ENCODE peak calls at places on chromosomes 13 and 19, in four cellular contexts. T is IMR-90, N is hepatocyte, M is HCT116. L is an unnamed sample.

GRCh38 chr13:109779074-109779473 is 7.3 kb downstream of the IRS2 start:
- DNase-seq in T (no peak), N (no peak), M (no peak), L (no peak)

GRCh38 chr13:95137096-95137495 is 164.2 kb downstream of the ABCC4 start:
- DNase-seq in T (peak), N (no peak), M (no peak), L (no peak)

GRCh38 chr13:58879114-58879513 is 1247.6 kb downstream of the PCDH17 start:
- DNase-seq in T (no peak), N (no peak), M (no peak), L (no peak)

GRCh38 chr19:35528218-35529038 is at the start of gene SBSN:
- DNase-seq in T (peak), N (no peak), M (no peak), L (no peak)

GRCh38 chr19:7010722-7011593 is 10.3 kb downstream of the MBD3L2B start:
- DNase-seq in T (no peak), N (no peak), M (no peak), L (no peak)

GRCh38 chr19:38842439-38843174 is 7.2 kb downstream of the HNRNPL start:
- DNase-seq in T (no peak), N (no peak), M (no peak), L (no peak)

GRCh38 chr13:44104969-44105368 is 225.3 kb downstream of the LACC1 start:
- DNase-seq in T (no peak), N (peak), M (no peak), L (no peak)

GRCh38 chr19:42023121-42023942 is 29.3 kb upstream of the ATP1A3 start:
- DNase-seq in T (peak), N (no peak), M (peak), L (no peak)

GRCh38 chr19:48899781-48900476 is at the start of gene NUCB1:
- DNase-seq in T (peak), N (peak), M (peak), L (peak)

GRCh38 chr13:99751517-99752199 is 219.9 kb downstream of the ZIC5 start:
- DNase-seq in T (no peak), N (no peak), M (no peak), L (no peak)

GRCh38 chr13:95480131-95480545 is 72.4 kb upstream of the CLDN10 start:
- DNase-seq in T (no peak), N (no peak), M (no peak), L (no peak)

GRCh38 chr13:79346300-79346914 is 59.6 kb downstream of the RBM26 start:
- DNase-seq in T (no peak), N (no peak), M (no peak), L (no peak)

GRCh38 chr19:2495130-2495641 is 19.3 kb downstream of the GADD45B start:
- DNase-seq in T (peak), N (peak), M (no peak), L (peak)

GRCh38 chr19:49761625-49762311 is 1.3 kb downstream of the TSKS start:
- DNase-seq in T (peak), N (peak), M (no peak), L (no peak)

GRCh38 chr19:42422576-42423461 is 4.4 kb downstream of the LIPE start:
- DNase-seq in T (no peak), N (peak), M (no peak), L (peak)

GRCh38 chr19:52102163-52102562 is 6.6 kb upstream of the ZNF841 start:
- DNase-seq in T (no peak), N (no peak), M (no peak), L (no peak)

GRCh38 chr19:1949304-1950101 is 8.5 kb downstream of the CSNK1G2 start:
- DNase-seq in T (no peak), N (no peak), M (no peak), L (no peak)

GRCh38 chr13:80684525-80685017 is 343.6 kb upstream of the SPRY2 start:
- DNase-seq in T (no peak), N (no peak), M (no peak), L (no peak)

GRCh38 chr19:33389574-33390119 is 16.1 kb downstream of the CEBPG start:
- DNase-seq in T (no peak), N (no peak), M (no peak), L (no peak)

GRCh38 chr13:40595693-40596092 is 70.7 kb downstream of the FOXO1 start:
- DNase-seq in T (no peak), N (peak), M (no peak), L (no peak)

GRCh38 chr13:86554066-86554465 is 754.8 kb upstream of the SLITRK6 start:
- DNase-seq in T (no peak), N (no peak), M (no peak), L (no peak)

GRCh38 chr19:45103200-45103624 is 10.2 kb downstream of the PPP1R37 start:
- DNase-seq in T (no peak), N (no peak), M (no peak), L (no peak)

GRCh38 chr13:114339779-114340534 is 25.7 kb downstream of the CHAMP1 start:
- DNase-seq in T (peak), N (no peak), M (peak), L (peak)

GRCh38 chr13:110415669-110416068 is 108.6 kb downstream of the COL4A2 start:
- DNase-seq in T (peak), N (peak), M (peak), L (peak)

GRCh38 chr13:111262281-111262680 is 58.2 kb upstream of the TEX29 start:
- DNase-seq in T (no peak), N (no peak), M (no peak), L (no peak)

GRCh38 chr13:22662771-22663170 is 518.0 kb upstream of the SGCG start:
- DNase-seq in T (no peak), N (no peak), M (no peak), L (no peak)

GRCh38 chr13:77316430-77316829 is 10.5 kb downstream of the MYCBP2 start:
- DNase-seq in T (no peak), N (no peak), M (no peak), L (no peak)

GRCh38 chr19:3080281-3080680 is 13.9 kb upstream of the GNA11 start:
- DNase-seq in T (peak), N (no peak), M (no peak), L (no peak)

GRCh38 chr13:29800687-29801086 is 49.7 kb downstream of the UBL3 start:
- DNase-seq in T (no peak), N (no peak), M (no peak), L (no peak)

GRCh38 chr13:95530178-95530577 is 22.3 kb upstream of the CLDN10 start:
- DNase-seq in T (peak), N (no peak), M (no peak), L (peak)

GRCh38 chr19:9850235-9850959 is 15.3 kb downstream of the PIN1 start:
- DNase-seq in T (no peak), N (no peak), M (no peak), L (no peak)

GRCh38 chr19:46218160-46218559 is 11.4 kb upstream of the IGFL1 start:
- DNase-seq in T (peak), N (peak), M (peak), L (no peak)

GRCh38 chr19:49880162-49880869 is 2.8 kb downstream of the TBC1D17 start:
- DNase-seq in T (no peak), N (no peak), M (no peak), L (no peak)

GRCh38 chr19:35262101-35262761 is 6.5 kb upstream of the USF2 start:
- DNase-seq in T (no peak), N (peak), M (no peak), L (no peak)

GRCh38 chr13:43905435-43906031 is 25.8 kb downstream of the LACC1 start:
- DNase-seq in T (peak), N (peak), M (peak), L (peak)

GRCh38 chr19:16509141-16510061 is 13.2 kb downstream of the C19orf44 start:
- DNase-seq in T (peak), N (no peak), M (no peak), L (no peak)

GRCh38 chr19:46620716-46621115 is 4.2 kb downstream of the PTGIR start:
- DNase-seq in T (peak), N (no peak), M (no peak), L (no peak)

GRCh38 chr13:98372886-98373285 is 195.8 kb upstream of the RNF113B start:
- DNase-seq in T (peak), N (no peak), M (no peak), L (no peak)
- H3K4me2 ChIP-seq in T (peak), N (no peak), M (no peak), L (no peak)

GRCh38 chr13:49498211-49498610 is 2.5 kb downstream of the PHF11 start:
- DNase-seq in T (no peak), N (no peak), M (no peak), L (no peak)

GRCh38 chr13:49495783-49496762 is at the start of gene PHF11:
- DNase-seq in T (peak), N (peak), M (no peak), L (peak)

GRCh38 chr13:49494645-49495044 is 1.1 kb upstream of the PHF11 start:
- DNase-seq in T (no peak), N (no peak), M (no peak), L (no peak)

GRCh38 chr13:49499889-49500660 is 4.3 kb downstream of the PHF11 start:
- DNase-seq in T (peak), N (no peak), M (no peak), L (no peak)

DNA sequence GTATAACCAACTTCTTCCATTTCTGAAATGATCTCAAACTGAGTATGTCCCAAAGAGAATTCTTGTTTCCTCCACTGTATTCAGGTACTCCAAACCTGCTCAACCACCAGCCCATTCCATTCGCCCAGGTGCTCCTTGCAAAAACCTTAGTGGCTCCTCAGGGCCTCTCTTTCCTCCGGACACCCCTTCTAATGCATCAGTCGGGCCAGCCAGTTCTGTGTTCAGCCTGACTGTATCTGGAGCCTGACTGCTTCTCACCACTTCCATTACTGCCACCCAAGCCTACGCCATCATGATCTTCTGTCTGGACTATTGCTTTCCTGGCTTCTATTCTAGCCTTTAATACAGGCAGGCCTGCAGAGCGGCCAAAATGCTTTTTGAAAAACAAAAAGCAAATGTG is 1.5 kb downstream of the PHF11 start:
- DNase-seq in T (no peak), N (no peak), M (no peak), L (no peak)
- H3K27ac ChIP-seq in T (no peak), N (no peak), M (no peak), L (no peak)

GRCh38 chr13:20126460-20127262 is 34.2 kb downstream of the GJA3 start:
- DNase-seq in T (no peak), N (no peak), M (no peak), L (no peak)

GRCh38 chr13:20127263-20127562 is 33.6 kb downstream of the GJA3 start:
- DNase-seq in T (no peak), N (no peak), M (no peak), L (no peak)

GRCh38 chr13:20125129-20125782 is 35.6 kb downstream of the GJA3 start:
- DNase-seq in T (peak), N (no peak), M (no peak), L (no peak)

GRCh38 chr13:20124303-20124702 is 36.5 kb downstream of the GJA3 start:
- DNase-seq in T (peak), N (no peak), M (no peak), L (no peak)

GRCh38 chr13:20125783-20126165 is 35.1 kb downstream of the GJA3 start:
- DNase-seq in T (no peak), N (no peak), M (no peak), L (no peak)
- H3K4me2 ChIP-seq in T (no peak), N (no peak), M (peak), L (no peak)

GRCh38 chr19:4984106-4984380 is 15.1 kb downstream of the KDM4B start:
- DNase-seq in T (no peak), N (no peak), M (no peak), L (no peak)

GRCh38 chr19:4984448-4984990 is 15.6 kb downstream of the KDM4B start:
- DNase-seq in T (no peak), N (no peak), M (no peak), L (no peak)

GRCh38 chr19:4986056-4986455 is 17.1 kb downstream of the KDM4B start:
- DNase-seq in T (no peak), N (no peak), M (no peak), L (no peak)

GRCh38 chr19:4986471-4986888 is 17.6 kb downstream of the KDM4B start:
- DNase-seq in T (no peak), N (no peak), M (no peak), L (no peak)

GRCh38 chr19:4985551-4985991 is 16.7 kb downstream of the KDM4B start:
- DNase-seq in T (no peak), N (no peak), M (no peak), L (no peak)
- H3K27ac ChIP-seq in T (no peak), N (no peak), M (no peak), L (no peak)

GRCh38 chr13:49455016-49455398 is 10.9 kb downstream of the SETDB2 start:
- DNase-seq in T (no peak), N (no peak), M (no peak), L (no peak)

GRCh38 chr13:49452725-49453457 is 8.8 kb downstream of the SETDB2 start:
- DNase-seq in T (no peak), N (no peak), M (no peak), L (no peak)

GRCh38 chr13:49456156-49456555 is 12.1 kb downstream of the SETDB2 start:
- DNase-seq in T (peak), N (no peak), M (no peak), L (no peak)

GRCh38 chr13:49454388-49455015 is 10.4 kb downstream of the SETDB2 start:
- DNase-seq in T (peak), N (no peak), M (no peak), L (no peak)

DNA sequence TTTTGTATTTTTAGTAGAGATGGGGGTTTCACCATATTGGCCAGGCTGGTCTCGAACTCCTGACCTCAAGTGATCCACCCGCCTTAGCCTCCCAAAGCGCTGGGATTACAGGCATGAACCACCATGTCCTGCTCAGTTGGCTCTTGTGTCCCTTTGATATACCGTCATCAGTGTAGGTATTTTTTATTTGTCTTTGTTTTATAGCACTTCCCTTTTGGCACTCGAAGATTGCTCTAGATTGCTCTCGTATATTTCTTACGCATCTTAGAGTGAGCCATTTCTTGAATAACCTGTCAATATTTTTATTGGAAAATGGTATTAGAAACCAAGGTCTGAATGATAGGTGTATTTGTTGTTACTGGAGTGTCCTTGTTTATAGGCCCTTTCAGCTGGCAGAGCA is 9.4 kb downstream of the SETDB2 start:
- DNase-seq in T (no peak), N (no peak), M (no peak), L (no peak)
- H3K4me2 ChIP-seq in T (no peak), N (no peak), M (no peak), L (no peak)

DNA sequence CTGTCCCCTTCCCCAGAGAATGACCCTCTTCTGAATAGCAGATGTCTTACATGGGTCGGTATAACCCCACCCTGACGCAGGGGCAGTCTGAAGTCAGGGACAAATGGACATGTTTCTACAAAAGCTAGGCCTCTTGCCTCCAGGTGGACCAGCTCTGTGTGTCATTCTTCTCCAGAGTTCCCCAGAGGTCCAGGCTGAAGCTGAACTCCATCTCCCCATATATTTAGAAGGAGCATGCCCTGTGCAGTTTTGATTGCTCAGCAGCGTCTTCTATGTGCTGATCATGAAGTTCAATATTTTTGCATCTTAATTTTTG is 8.8 kb upstream of the NALCN start:
- DNase-seq in T (no peak), N (no peak), M (no peak), L (no peak)
- H3K27ac ChIP-seq in T (no peak), N (no peak), M (no peak), L (peak)

GRCh38 chr13:47252627-47253026 is 355.8 kb upstream of the HTR2A start:
- DNase-seq in T (peak), N (no peak), M (no peak), L (no peak)

GRCh38 chr13:47258384-47258783 is 361.5 kb upstream of the HTR2A start:
- DNase-seq in T (no peak), N (no peak), M (no peak), L (no peak)

GRCh38 chr13:47251771-47252170 is 354.9 kb upstream of the HTR2A start:
- DNase-seq in T (no peak), N (no peak), M (no peak), L (no peak)

GRCh38 chr13:47256618-47257017 is 359.8 kb upstream of the HTR2A start:
- DNase-seq in T (peak), N (no peak), M (no peak), L (no peak)
- H3K4me2 ChIP-seq in T (no peak), N (no peak), M (no peak), L (no peak)

DNA sequence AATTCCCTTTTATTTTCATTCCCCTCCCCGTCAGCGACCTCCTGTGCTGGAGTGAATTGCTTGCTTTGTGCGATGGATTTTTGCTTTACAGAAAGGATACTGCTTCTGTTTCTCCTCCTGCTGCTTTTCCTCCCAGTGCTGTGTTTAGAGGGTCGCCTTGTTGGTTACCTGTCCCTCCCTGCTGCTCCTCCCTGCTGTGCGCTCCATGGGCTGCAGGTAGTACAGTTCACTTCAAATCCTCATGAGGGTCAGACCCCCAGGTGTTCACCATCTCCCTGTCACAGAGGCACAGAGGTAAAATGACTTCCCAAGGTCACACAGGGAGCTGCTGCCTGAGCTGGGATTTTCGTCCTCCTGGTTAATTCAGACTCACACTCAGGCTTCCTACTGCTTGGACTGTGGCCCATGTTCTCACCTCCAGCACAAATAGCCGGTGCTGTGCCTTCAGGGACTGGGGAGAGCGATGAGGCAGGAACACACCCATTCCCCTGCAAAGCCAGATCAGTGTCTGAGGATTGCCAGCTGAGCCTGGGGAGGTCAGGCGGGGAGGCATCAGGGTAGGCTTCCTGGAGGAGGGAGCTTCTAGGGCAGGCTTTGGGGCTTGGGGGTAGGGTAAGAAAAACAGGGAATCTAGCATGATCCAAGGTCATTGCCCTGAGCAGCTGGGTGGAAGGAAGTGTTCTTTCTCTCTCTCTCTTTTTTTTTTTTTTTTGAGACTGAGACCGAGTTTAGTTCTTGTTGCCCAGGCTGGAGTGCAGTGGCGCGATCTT is 14.4 kb downstream of the BICRA start:
- DNase-seq in T (no peak), N (no peak), M (no peak), L (no peak)
- H3K27ac ChIP-seq in T (no peak), N (peak), M (peak), L (no peak)

GRCh38 chr13:50310734-50311133 is 295.5 kb downstream of the KCNRG start:
- DNase-seq in T (no peak), N (no peak), M (no peak), L (no peak)

GRCh38 chr13:50309200-50309848 is 294.1 kb downstream of the KCNRG start:
- DNase-seq in T (no peak), N (no peak), M (no peak), L (no peak)

GRCh38 chr13:50306096-50306495 is 290.9 kb downstream of the KCNRG start:
- DNase-seq in T (no peak), N (no peak), M (no peak), L (no peak)

GRCh38 chr13:50303963-50304721 is 288.9 kb downstream of the KCNRG start:
- DNase-seq in T (no peak), N (no peak), M (no peak), L (no peak)

DNA sequence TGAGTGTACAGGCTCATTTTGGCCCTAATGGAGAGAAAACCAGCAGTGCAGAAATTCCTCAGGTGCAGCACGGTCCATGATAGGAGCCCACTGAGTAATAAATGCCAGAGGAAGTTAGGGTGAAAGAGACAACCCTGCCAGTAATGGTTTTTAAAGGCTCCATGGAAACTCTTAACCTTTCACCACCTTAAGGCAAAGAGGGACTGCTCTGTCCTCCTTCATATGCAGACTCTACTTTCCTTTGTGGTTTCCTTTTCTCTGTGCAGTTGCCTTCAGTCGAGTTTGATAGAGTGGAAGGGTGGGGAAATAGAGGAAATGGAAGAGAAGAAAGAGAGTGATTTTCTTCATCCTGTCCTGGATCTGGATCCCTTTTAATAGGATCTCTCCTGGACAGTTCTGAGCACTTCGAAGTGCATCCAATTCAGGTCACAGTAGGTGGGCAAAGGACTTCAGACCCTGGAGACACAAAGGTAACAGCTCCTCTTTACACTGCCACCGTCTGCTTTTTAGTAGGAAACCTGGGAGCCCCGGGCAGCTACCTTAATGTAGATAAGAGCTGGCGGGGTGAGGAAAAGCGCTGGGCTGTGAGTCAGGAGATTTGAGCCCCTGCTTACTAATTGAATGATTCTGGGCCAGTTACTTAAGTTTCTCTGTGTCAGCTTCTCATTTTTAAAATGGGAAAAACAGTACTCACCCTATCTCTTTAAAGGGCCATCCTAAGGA is 294.8 kb downstream of the KCNRG start:
- DNase-seq in T (no peak), N (peak), M (no peak), L (no peak)
- H3K4me2 ChIP-seq in T (no peak), N (peak), M (no peak), L (no peak)

L was measured in PC-9.